ENCODE peak calls at places on chromosomes 3 and 15, in nine cellular contexts. W, Q, R, I, H, G, F, L and V are unnamed samples.

GRCh38 chr3:194382196-194382891 is 12.8 kb upstream of the LRRC15 start:
- DNase-seq in W (no peak), Q (no peak), R (no peak), I (no peak), H (no peak), G (no peak), F (no peak), L (no peak), V (no peak)

GRCh38 chr3:188863999-188864406 is 307.8 kb upstream of the TPRG1 start:
- DNase-seq in W (no peak), Q (no peak), R (no peak), I (peak; percentile 83), H (peak; percentile 91), G (no peak), F (peak; percentile 89), L (no peak), V (peak; percentile 96)

GRCh38 chr3:37531071-37531720 is 330.5 kb upstream of the CTDSPL start:
- DNase-seq in W (no peak), Q (no peak), R (no peak), I (no peak), H (no peak), G (no peak), F (no peak), L (peak; percentile 42), V (no peak)

GRCh38 chr3:58441514-58442450 is 8.2 kb upstream of the PDHB start:
- DNase-seq in W (no peak), Q (no peak), R (no peak), I (no peak), H (no peak), G (no peak), F (no peak), L (no peak), V (no peak)

GRCh38 chr3:9903238-9903624 is 583 bp downstream of the IL17RE start:
- DNase-seq in W (no peak), Q (no peak), R (no peak), I (no peak), H (peak; percentile 48), G (no peak), F (peak; percentile 60), L (no peak), V (peak; percentile 37)

GRCh38 chr3:78728406-78729145 is 1039.2 kb downstream of the ROBO1 start:
- DNase-seq in W (peak; percentile 43), Q (peak; percentile 73), R (peak; percentile 48), I (peak; percentile 80), H (peak; percentile 59), G (no peak), F (peak; percentile 67), L (no peak), V (peak; percentile 50)

GRCh38 chr3:127061641-127062040 is 78.7 kb downstream of the PLXNA1 start:
- DNase-seq in W (no peak), Q (no peak), R (no peak), I (no peak), H (no peak), G (no peak), F (no peak), L (no peak), V (no peak)

GRCh38 chr3:113285741-113286140 is 74.4 kb downstream of the BOC start:
- DNase-seq in W (no peak), Q (no peak), R (no peak), I (no peak), H (no peak), G (no peak), F (no peak), L (no peak), V (peak; percentile 48)

GRCh38 chr3:132535575-132536441 is 61.3 kb upstream of the ACKR4 start:
- DNase-seq in W (peak; percentile 73), Q (peak; percentile 24), R (peak; percentile 59), I (peak; percentile 92), H (peak; percentile 95), G (peak; percentile 26), F (peak; percentile 92), L (peak; percentile 65), V (peak; percentile 90)
- TF ChIP-seq CTCF in W (peak; percentile 55), Q (peak; percentile 76), R (peak; percentile 68), I (peak; percentile 50), H (peak; percentile 38), G (peak; percentile 84), F (peak; percentile 65), L (peak; percentile 88), V (peak; percentile 69)

DNA sequence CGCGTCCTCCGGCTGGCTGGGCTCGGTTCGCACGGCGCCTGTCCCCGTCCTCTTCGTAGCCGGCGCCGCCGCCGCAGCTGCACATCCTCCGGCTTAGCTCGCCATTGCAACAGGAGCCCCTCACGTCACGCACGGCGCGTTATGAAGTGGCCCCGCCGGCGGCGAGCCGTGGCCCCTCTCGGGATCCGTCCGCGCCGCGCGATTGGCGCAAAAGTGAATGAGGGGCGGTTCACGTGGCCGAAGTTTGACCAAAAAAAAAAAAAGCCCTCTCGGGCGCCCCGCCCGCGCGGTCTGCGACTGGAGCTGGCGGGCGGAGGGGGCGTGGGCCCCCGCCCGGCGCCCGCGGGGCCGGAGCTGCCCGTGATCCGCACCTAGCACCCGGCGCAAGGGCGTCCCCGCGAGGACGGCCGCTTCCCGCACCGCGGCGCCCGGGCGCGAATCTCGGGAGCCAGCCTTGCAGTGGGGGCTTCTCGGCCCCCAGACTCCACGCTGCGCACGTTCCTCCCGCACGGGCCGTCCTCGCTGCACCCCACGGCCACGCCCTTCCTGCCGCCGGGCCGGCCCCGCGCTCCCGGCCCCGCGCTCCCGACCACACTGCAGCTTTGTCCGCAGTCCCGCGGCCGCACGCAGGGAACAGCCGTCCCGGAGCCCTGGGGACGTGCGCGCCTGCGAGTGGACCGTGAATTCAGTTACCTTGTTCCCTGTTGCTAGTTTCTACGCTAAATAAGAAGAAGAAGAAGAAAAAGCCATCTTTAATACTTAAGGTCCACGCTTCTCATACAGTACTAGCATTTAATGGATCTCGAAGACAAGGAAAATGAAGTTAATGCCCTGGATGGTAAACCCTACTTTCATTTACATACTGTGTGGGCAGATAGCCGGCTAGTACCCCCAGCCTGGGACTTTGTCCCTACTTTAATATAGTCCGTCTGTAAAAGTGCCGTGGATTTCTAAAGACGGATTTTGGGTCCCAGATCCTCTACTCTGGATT is at the start of gene CHSY1:
- DNase-seq in W (peak; percentile 93), Q (peak; percentile 94), R (peak; percentile 94), I (peak; percentile 95), H (peak; percentile 94), G (peak; percentile 61), F (peak; percentile 90), L (peak; percentile 81), V (peak; percentile 93)
- TF ChIP-seq CTCF in W (peak; percentile 13), Q (peak; percentile 41), R (peak; percentile 10), I (no peak), H (no peak), G (no peak), F (no peak), L (no peak), V (no peak)

GRCh38 chr3:14425574-14426304 is 23.3 kb downstream of the SLC6A6 start:
- DNase-seq in W (no peak), Q (no peak), R (no peak), I (no peak), H (no peak), G (peak; percentile 28), F (no peak), L (no peak), V (no peak)
- TF ChIP-seq CTCF in W (no peak), Q (peak; percentile 14), R (no peak), I (no peak), H (no peak), G (peak; percentile 16), F (no peak), L (no peak), V (no peak)

DNA sequence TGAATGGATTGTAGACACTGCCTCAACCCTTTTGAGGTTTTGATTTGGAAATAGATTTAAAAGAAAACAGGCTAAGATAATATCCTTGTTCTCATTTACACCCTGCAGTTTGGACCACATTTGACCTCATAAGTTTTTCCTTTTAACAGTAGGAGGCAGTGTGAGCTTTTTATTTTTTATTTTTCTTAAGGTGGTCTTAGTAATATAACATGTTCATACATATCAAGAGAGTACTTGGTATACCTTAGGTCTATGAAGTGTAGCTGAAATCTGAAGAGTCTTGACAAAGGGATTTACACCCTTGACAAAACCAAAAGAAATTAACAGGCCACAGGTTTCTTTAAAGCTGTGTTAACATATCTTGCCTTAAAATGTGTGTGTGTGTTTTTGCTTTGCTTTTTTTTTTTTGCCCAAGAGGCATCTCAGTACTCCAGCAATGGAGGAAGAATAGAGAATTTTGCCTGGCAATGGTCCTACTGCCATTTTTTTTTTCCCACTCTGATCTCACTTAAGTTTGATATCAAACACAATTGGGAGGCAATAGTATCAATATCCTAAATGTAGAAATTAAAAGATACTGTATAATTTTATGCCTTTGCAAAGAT is 3.3 kb downstream of the RAP2B start:
- DNase-seq in W (no peak), Q (no peak), R (no peak), I (peak; percentile 65), H (peak; percentile 70), G (no peak), F (peak; percentile 47), L (no peak), V (peak; percentile 26)
- TF ChIP-seq CTCF in W (peak; percentile 27), Q (peak; percentile 29), R (no peak), I (no peak), H (peak; percentile 44), G (peak; percentile 69), F (peak; percentile 38), L (peak; percentile 16), V (peak; percentile 52)